ENCODE peak calls at places on chromosome 20, in six cellular contexts. S is suprapubic skin; T is CD8-positive, alpha-beta memory T cell; P is choroid plexus epithelial cell; X is ovary; D is fibroblast of lung. U is an unnamed sample.

GRCh38 chr20:18144541-18145099 is 7.0 kb downstream of the KAT14 start:
- DNase-seq in S (no peak), T (no peak), P (peak; percentile 11), X (no peak), D (no peak), U (no peak)

GRCh38 chr20:3172126-3172932 is 1.0 kb downstream of the LZTS3 start:
- DNase-seq in S (no peak), T (no peak), P (no peak), X (no peak), D (no peak), U (peak; percentile 84)

GRCh38 chr20:51444472-51444871 is 98.0 kb downstream of the NFATC2 start:
- DNase-seq in S (no peak), T (no peak), P (no peak), X (no peak), D (no peak), U (no peak)

GRCh38 chr20:535958-536357 is 7.6 kb downstream of the CSNK2A1 start:
- DNase-seq in S (no peak), T (no peak), P (peak; percentile 74), X (no peak), D (peak; percentile 33), U (no peak)

GRCh38 chr20:4563031-4563430 is 158.7 kb upstream of the PRND start:
- DNase-seq in S (no peak), T (no peak), P (no peak), X (no peak), D (no peak), U (no peak)

GRCh38 chr20:5529331-5530142 is 212.8 kb upstream of the PROKR2 start:
- DNase-seq in S (peak; percentile 92), T (peak; percentile 75), P (peak; percentile 87), X (peak; percentile 84), D (peak; percentile 59), U (no peak)

GRCh38 chr20:46021361-46022359 is 7.4 kb upstream of the SLC12A5 start:
- DNase-seq in S (no peak), T (peak; percentile 53), P (no peak), X (peak; percentile 27), D (no peak), U (no peak)

GRCh38 chr20:10157539-10157938 is 61.1 kb upstream of the SNAP25 start:
- DNase-seq in S (no peak), T (no peak), P (no peak), X (no peak), D (no peak), U (no peak)

GRCh38 chr20:48385527-48385926 is 442.3 kb downstream of the PREX1 start:
- DNase-seq in S (no peak), T (no peak), P (no peak), X (no peak), D (no peak), U (no peak)

GRCh38 chr20:45934046-45934586 is 367 bp upstream of the PCIF1 start:
- DNase-seq in S (no peak), T (no peak), P (peak; percentile 53), X (peak; percentile 83), D (peak; percentile 52), U (peak; percentile 85)

GRCh38 chr20:43388267-43389081 is 69.2 kb upstream of the SRSF6 start:
- DNase-seq in S (no peak), T (no peak), P (peak; percentile 15), X (no peak), D (peak; percentile 27), U (no peak)

GRCh38 chr20:50561379-50562078 is 51.3 kb downstream of the PTPN1 start:
- DNase-seq in S (peak; percentile 55), T (no peak), P (peak; percentile 96), X (peak; percentile 38), D (peak; percentile 99), U (peak; percentile 92)

GRCh38 chr20:2297352-2297717 is 1.5 kb downstream of the TGM3 start:
- DNase-seq in S (no peak), T (no peak), P (peak; percentile 18), X (no peak), D (no peak), U (no peak)

DNA sequence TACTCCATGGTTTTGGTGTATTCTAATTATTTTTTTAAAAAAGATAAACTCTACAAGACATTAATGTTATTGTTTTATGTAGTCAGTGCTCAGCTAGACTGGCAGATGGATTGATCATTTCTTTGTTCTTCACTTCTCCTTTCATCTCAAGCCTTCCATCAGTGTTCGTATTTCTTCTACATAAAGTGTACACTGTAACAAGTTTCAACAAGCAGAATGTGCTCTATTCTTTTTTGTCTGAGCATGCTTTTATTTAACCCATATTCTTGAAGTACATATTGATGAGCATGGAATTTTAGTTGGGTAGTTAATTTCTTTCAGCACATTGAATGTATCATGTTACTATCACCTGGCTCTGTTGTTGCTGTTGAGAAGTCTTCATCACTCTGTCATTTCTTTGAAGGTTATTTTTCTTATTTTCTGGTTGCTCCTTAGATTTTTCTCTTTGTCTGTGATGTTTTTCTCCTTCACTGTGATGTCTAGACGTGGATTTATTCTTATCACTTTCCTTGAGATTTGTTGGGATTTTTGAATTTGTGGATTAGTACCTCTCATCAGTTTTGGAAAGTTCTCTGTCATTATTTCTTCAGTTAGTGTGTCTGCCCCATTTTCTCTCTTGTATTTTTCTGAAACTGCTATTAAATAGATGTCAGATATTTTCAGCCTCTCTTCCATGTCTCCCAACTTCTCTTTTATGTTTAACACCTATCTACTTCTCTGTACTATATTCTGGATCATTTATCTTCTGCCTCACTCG is 48.5 kb downstream of the TGM2 start:
- DNase-seq in S (no peak), T (no peak), P (no peak), X (no peak), D (no peak), U (no peak)
- H3K4me3 ChIP-seq in S (no peak overlapping the region), T (no peak overlapping the region), P (no peak overlapping the region), X (no peak overlapping the region), D (no peak overlapping the region), U (no peak overlapping the region)

DNA sequence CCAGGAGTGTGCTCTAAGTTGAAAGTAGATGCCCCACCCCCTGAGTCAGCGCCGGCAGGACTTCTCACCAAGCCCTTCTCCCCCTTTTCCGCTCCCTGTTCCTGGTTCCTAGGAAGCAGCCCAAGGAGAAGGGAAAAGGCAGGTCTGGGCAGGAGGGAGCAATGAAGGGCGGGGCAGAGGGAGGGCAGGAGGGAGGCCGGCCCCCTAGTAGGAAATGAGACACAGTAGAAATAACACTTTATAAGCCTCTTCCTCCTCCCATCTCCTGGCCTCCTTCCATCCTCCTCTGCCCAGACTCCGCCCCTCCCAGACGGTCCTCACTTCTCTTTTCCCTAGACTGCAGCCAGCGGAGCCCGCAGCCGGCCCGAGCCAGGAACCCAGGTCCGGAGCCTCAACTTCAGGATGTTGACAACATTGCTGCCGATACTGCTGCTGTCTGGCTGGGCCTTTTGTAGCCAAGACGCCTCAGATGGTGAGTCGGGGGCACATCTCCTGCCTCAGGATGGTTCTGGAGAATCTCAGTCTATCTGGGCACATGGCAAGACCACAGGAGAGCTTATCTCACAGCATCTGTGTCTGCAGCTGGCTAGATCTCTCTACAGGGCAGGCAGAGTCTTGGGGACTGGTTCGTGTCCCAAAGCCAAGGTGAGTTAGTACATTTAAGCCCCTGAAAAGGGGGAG is at the start of gene PROCR:
- DNase-seq in S (peak; percentile 92), T (peak; percentile 11), P (peak; percentile 83), X (peak; percentile 89), D (peak; percentile 95), U (peak; percentile 98)
- H3K4me3 ChIP-seq in S (peak within 1 kb of the TSS; percentile 44), T (peak within 1 kb of the TSS; percentile 27), P (peak within 1 kb of the TSS; percentile 56), X (peak within 1 kb of the TSS; percentile 33), D (peak within 1 kb of the TSS; percentile 64), U (peak within 1 kb of the TSS; percentile 63)

GRCh38 chr20:37395921-37396519 is 50.1 kb downstream of the SRC start:
- DNase-seq in S (no peak), T (no peak), P (no peak), X (no peak), D (no peak), U (peak; percentile 58)
- H3K4me3 ChIP-seq in S (no peak overlapping the region), T (no peak overlapping the region), P (no peak overlapping the region), X (no peak overlapping the region), D (no peak overlapping the region), U (no peak overlapping the region)

GRCh38 chr20:38649275-38649891 is 47.8 kb downstream of the ARHGAP40 start:
- DNase-seq in S (no peak), T (no peak), P (peak; percentile 67), X (no peak), D (peak; percentile 11), U (no peak)

GRCh38 chr20:38645318-38645717 is 43.7 kb downstream of the ARHGAP40 start:
- DNase-seq in S (no peak), T (no peak), P (no peak), X (no peak), D (no peak), U (no peak)

GRCh38 chr20:38644588-38644987 is 43.0 kb downstream of the ARHGAP40 start:
- DNase-seq in S (no peak), T (no peak), P (no peak), X (no peak), D (no peak), U (no peak)

GRCh38 chr20:38642498-38642897 is 40.9 kb downstream of the ARHGAP40 start:
- DNase-seq in S (no peak), T (no peak), P (no peak), X (no peak), D (no peak), U (no peak)

GRCh38 chr20:38645980-38646858 is 44.6 kb downstream of the ARHGAP40 start:
- DNase-seq in S (peak; percentile 85), T (peak; percentile 88), P (peak; percentile 70), X (peak; percentile 48), D (peak; percentile 49), U (peak; percentile 95)
- H3K4me3 ChIP-seq in S (peak overlapping the region; percentile 22), T (peak overlapping the region; percentile 40), P (peak overlapping the region; percentile 35), X (no peak overlapping the region), D (no peak overlapping the region), U (peak overlapping the region; percentile 49)

GRCh38 chr20:6766433-6766832 is 1.1 kb upstream of the BMP2 start:
- DNase-seq in S (no peak), T (no peak), P (no peak), X (no peak), D (no peak), U (peak; percentile 72)
- H3K4me3 ChIP-seq in S (no peak overlapping the region), T (no peak overlapping the region), P (no peak overlapping the region), X (no peak overlapping the region), D (no peak overlapping the region), U (no peak overlapping the region)

DNA sequence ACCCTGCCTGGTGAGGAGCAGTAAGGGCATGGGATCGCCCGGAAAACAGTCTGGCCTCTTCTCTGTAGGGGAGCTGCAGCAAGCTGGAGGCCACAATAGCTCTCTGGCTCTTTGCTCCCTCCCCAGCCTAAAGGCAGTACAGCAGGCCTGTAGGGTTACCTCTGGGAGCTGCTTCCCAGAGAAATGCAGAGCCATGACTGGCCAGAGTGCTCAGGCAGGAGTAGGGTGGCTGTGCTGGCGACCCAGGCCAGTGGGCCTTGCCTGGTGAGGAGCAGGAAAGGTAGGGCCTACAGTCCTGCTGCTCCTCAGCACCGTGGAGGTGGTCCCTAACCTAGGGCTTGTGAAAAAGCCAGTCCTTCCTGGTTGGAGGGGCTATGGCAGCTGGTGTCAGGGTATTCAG is 129.9 kb upstream of the CHD6 start:
- DNase-seq in S (no peak), T (no peak), P (no peak), X (no peak), D (no peak), U (no peak)
- H3K4me3 ChIP-seq in S (no peak overlapping the region), T (no peak overlapping the region), P (no peak overlapping the region), X (no peak overlapping the region), D (no peak overlapping the region), U (no peak overlapping the region)

U was measured in osteoblast.